ENCODE peak calls at places on chromosome 1, in six cellular contexts. T is CD8-positive, alpha-beta T cell; Y is MM.1S; M is ascending aorta; A is esophagus squamous epithelium; X is astrocyte. S is an unnamed sample.

GRCh38 chr1:203828424-203828823 is 33.0 kb upstream of the SNRPE start:
- DNase-seq in T (no peak), Y (no peak), M (no peak), A (no peak), X (no peak), S (no peak)

GRCh38 chr1:24147194-24147593 is 4.3 kb upstream of the IL22RA1 start:
- DNase-seq in T (no peak), Y (no peak), M (no peak), A (no peak), X (no peak), S (no peak)

GRCh38 chr1:207875532-207875931 is 35.4 kb downstream of the CD34 start:
- DNase-seq in T (no peak), Y (no peak), M (no peak), A (no peak), X (no peak), S (no peak)

GRCh38 chr1:12208764-12209494 is 20.9 kb upstream of the VPS13D start:
- DNase-seq in T (peak), Y (peak), M (no peak), A (no peak), X (peak), S (peak)

GRCh38 chr1:88327391-88328267 is 356.4 kb upstream of the PKN2 start:
- DNase-seq in T (no peak), Y (no peak), M (no peak), A (no peak), X (peak), S (no peak)

GRCh38 chr1:88935522-88936222 is 44.3 kb upstream of the GTF2B start:
- DNase-seq in T (peak), Y (peak), M (no peak), A (no peak), X (peak), S (no peak)

GRCh38 chr1:40416709-40417108 is 33.6 kb upstream of the ZFP69B start:
- DNase-seq in T (no peak), Y (no peak), M (no peak), A (no peak), X (no peak), S (no peak)

GRCh38 chr1:16187748-16188401 is 24.6 kb downstream of the ARHGEF19 start:
- DNase-seq in T (peak), Y (peak), M (no peak), A (no peak), X (peak), S (peak)

GRCh38 chr1:211638723-211639122 is 36.7 kb downstream of the NEK2 start:
- DNase-seq in T (no peak), Y (no peak), M (no peak), A (no peak), X (no peak), S (peak)

GRCh38 chr1:244095523-244095911 is 44.4 kb downstream of the ZBTB18 start:
- DNase-seq in T (no peak), Y (no peak), M (no peak), A (no peak), X (no peak), S (no peak)

GRCh38 chr1:10903421-10903820 is 107.0 kb upstream of the CASZ1 start:
- DNase-seq in T (no peak), Y (no peak), M (no peak), A (no peak), X (no peak), S (no peak)

GRCh38 chr1:10901091-10901893 is 104.8 kb upstream of the CASZ1 start:
- DNase-seq in T (no peak), Y (no peak), M (no peak), A (no peak), X (peak), S (no peak)

GRCh38 chr1:10903826-10904225 is 107.4 kb upstream of the CASZ1 start:
- DNase-seq in T (no peak), Y (no peak), M (no peak), A (no peak), X (no peak), S (no peak)

GRCh38 chr1:10900691-10901090 is 104.2 kb upstream of the CASZ1 start:
- DNase-seq in T (no peak), Y (no peak), M (no peak), A (no peak), X (no peak), S (no peak)

DNA sequence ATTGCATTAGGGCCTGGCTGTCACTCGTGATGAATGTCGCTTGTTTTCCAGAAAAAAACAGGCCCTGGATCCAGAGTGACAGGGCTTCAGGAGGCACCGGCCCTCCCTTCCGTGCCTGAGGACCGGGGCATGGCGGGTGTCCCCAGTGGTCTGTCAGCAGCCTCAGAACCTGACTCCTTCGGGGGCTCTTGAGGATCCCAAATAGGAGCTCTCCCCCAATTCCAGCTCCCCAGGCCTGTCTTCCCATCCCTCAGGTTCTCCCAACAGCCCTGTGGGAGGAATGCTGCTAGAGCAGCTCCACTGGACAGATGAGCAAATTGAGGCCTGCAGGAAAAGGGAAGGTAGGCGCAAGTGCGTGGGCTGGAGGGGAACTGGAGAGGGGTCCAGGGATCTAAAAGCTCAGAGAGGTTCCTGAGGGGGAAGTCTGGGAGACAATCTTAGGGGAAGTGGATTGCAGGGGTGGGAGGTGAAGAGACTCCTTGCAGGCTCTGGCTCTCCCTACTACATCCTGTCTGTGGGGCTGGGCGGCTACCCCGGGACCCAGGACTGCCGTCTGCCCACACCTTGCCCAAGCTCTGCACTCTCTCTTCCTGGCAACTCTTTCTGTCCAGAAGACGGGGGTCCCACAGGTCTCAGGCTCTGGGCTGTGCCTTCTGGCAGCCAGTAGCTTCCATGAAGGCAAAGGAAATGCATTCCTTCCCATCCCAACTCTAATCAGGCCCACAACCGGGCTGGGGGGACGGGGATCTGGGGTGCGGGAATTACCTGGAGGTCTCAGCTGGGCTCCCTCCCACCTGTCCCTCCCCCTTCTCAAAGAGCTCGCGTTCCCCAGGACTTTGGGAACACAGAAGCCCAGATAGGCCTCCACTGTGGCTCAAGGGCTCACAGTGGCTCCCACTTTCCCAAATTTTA is 105.7 kb upstream of the CASZ1 start:
- DNase-seq in T (no peak), Y (no peak), M (no peak), A (no peak), X (no peak), S (no peak)
- H3K4me3 ChIP-seq in T (no peak), Y (no peak), M (no peak), A (no peak), X (no peak), S (no peak)

GRCh38 chr1:182674346-182675246 is 9.8 kb downstream of the RGS8 start:
- DNase-seq in T (no peak), Y (no peak), M (no peak), A (no peak), X (peak), S (peak)
- TF ChIP-seq CTCF in T (no peak), Y (no peak), M (no peak), A (no peak), X (no peak), S (no peak)

GRCh38 chr1:174160603-174161002 is 1.3 kb downstream of the RABGAP1L start:
- DNase-seq in T (no peak), Y (no peak), M (no peak), A (no peak), X (no peak), S (no peak)
- H3K27ac ChIP-seq in T (no peak), Y (no peak), M (peak), A (no peak), X (no peak), S (no peak)

GRCh38 chr1:26169201-26169600 is 438 bp upstream of the C1orf232 start:
- DNase-seq in T (no peak), Y (no peak), M (no peak), A (no peak), X (no peak), S (no peak)

GRCh38 chr1:26169669-26170471 is at the start of gene ZNF593:
- DNase-seq in T (peak), Y (peak), M (peak), A (peak), X (peak), S (peak)

GRCh38 chr1:26168410-26169167 is at the start of gene C1orf232:
- DNase-seq in T (no peak), Y (no peak), M (no peak), A (no peak), X (no peak), S (no peak)

GRCh38 chr1:26170472-26170821 is 739 bp downstream of the ZNF593 start:
- DNase-seq in T (no peak), Y (no peak), M (no peak), A (no peak), X (no peak), S (no peak)

GRCh38 chr1:26171084-26172072 is at the start of gene ZNF593OS:
- DNase-seq in T (no peak), Y (no peak), M (no peak), A (no peak), X (no peak), S (no peak)
- H3K4me3 ChIP-seq in T (peak), Y (peak), M (peak), A (peak), X (peak), S (peak)

GRCh38 chr1:85576642-85577420 is 3.7 kb upstream of the CCN1 start:
- DNase-seq in T (no peak), Y (peak), M (peak), A (no peak), X (peak), S (peak)
- TF ChIP-seq CTCF in T (no peak), Y (peak), M (peak), A (peak), X (peak), S (peak)

GRCh38 chr1:115413621-115414020 is 75.6 kb upstream of the NGF start:
- DNase-seq in T (no peak), Y (no peak), M (no peak), A (no peak), X (no peak), S (no peak)
- H3K27ac ChIP-seq in T (no peak), Y (no peak), M (no peak), A (no peak), X (no peak), S (no peak)

DNA sequence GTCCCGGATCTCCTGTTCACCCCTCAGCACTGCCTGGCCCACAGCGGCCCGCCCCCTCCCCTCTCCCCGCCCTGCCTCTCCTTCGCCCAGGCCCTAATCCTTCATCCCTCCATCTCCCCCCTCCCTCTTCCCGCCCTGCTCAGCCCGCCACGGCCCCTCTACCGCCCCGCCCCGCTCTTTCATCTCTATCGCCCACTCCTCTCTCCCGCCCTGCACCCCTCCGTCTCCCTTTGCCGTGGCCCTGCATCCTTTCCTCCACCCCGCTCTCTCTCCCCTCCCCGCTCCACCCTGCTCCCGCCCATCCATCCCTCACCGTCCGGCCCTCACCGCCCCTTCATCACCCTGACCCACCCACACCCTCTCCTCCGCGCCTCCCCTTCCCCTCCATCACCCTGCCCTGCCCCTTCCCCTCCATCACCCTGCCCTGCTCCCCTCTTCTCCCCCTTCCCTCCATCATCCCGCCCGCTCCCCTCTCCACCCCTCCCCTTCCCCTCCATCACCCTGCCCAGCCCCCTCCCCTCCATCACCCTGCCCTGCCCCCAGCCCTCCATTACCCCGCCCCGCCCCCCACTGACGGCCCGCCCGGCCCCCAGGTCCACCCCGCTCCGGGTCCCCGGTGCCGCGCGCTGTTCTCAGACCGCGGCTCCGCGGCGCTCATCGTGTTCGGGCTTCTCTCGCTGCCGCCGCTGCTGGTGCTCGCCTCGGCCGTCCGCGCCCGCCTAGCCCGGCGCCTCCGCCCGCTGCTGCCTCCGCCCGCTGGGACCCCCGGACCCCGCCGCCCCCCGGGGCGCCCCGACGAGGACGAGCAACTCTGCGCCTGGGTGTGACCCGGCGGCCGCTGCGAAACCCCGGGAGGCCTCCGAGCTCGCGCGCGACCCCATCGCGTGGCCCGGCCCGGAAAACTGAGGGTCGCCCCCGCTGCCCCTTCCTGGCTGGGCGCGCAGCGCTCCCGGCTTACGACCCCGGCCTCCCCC is 6.2 kb upstream of the ANKRD65 start:
- DNase-seq in T (no peak), Y (no peak), M (no peak), A (no peak), X (no peak), S (no peak)
- H3K4me3 ChIP-seq in T (no peak), Y (no peak), M (peak), A (peak), X (peak), S (peak)

GRCh38 chr1:25744636-25745425 is 55.2 kb upstream of the SELENON start:
- DNase-seq in T (no peak), Y (no peak), M (no peak), A (no peak), X (no peak), S (no peak)

GRCh38 chr1:25746299-25747045 is 53.5 kb upstream of the SELENON start:
- DNase-seq in T (no peak), Y (no peak), M (no peak), A (no peak), X (no peak), S (no peak)

GRCh38 chr1:25742316-25742715 is 57.7 kb upstream of the SELENON start:
- DNase-seq in T (no peak), Y (no peak), M (no peak), A (no peak), X (no peak), S (no peak)

GRCh38 chr1:25743164-25744139 is 56.5 kb upstream of the SELENON start:
- DNase-seq in T (no peak), Y (no peak), M (peak), A (peak), X (peak), S (peak)

GRCh38 chr1:25744140-25744581 is 55.8 kb upstream of the SELENON start:
- DNase-seq in T (no peak), Y (no peak), M (peak), A (no peak), X (peak), S (peak)
- TF ChIP-seq CTCF in T (no peak), Y (no peak), M (peak), A (peak), X (peak), S (no peak)

S was measured in coronary artery.